ENCODE peak calls at places on chromosomes 11 and 22, in four cellular contexts. V is left lung, D is spleen, M is stomach. J is an unnamed sample.

GRCh38 chr22:17314472-17314871 is 54.8 kb upstream of the CECR2 start:
- DNase-seq in D (no peak), V (no peak), M (peak), J (no peak)

GRCh38 chr11:114243461-114244372 is 52.5 kb upstream of the NNMT start:
- DNase-seq in D (no peak), V (no peak), M (no peak), J (no peak)

GRCh38 chr11:2664331-2664730 is 35.5 kb downstream of the KCNQ1OT1 start:
- DNase-seq in M (peak), D (no peak), V (peak), J (no peak)

GRCh38 chr11:59706518-59707285 is 6.9 kb downstream of the OR10V1 start:
- DNase-seq in D (no peak), V (no peak), M (peak), J (peak)

GRCh38 chr11:121460941-121461514 is 8.3 kb upstream of the SORL1-AS1 start:
- DNase-seq in D (no peak), M (no peak), V (no peak), J (no peak)

GRCh38 chr22:31836010-31836409 is 82.2 kb downstream of the DEPDC5 start:
- DNase-seq in D (no peak), M (no peak), V (no peak), J (no peak)

GRCh38 chr11:84358034-84358433 is 1071.9 kb upstream of the CCDC90B start:
- DNase-seq in M (no peak), V (no peak), D (no peak), J (no peak)

GRCh38 chr11:70141490-70142014 is 61.5 kb upstream of the FADD start:
- DNase-seq in D (no peak), V (peak), M (no peak), J (no peak)

GRCh38 chr22:17213976-17214375 is 5.3 kb downstream of the ADA2 start:
- DNase-seq in M (peak), D (no peak), V (peak), J (peak)

GRCh38 chr11:134252539-134253188 is 488 bp downstream of the THYN1 start:
- DNase-seq in M (no peak), V (no peak), D (peak), J (peak)

GRCh38 chr11:85663080-85663729 is 1.7 kb downstream of the CREBZF start:
- DNase-seq in M (no peak), V (no peak), D (no peak), J (no peak)

GRCh38 chr11:62726156-62727006 is 876 bp downstream of the HNRNPUL2 start:
- DNase-seq in M (no peak), D (no peak), V (no peak), J (no peak)

GRCh38 chr11:113806403-113806802 is 26.8 kb downstream of the CLDN25 start:
- DNase-seq in D (no peak), V (no peak), M (no peak), J (peak)

GRCh38 chr11:2775083-2775625 is 75.4 kb upstream of the KCNQ1OT1 start:
- DNase-seq in V (peak), M (peak), D (peak), J (no peak)

GRCh38 chr11:116073854-116074837 is 569.9 kb upstream of the CADM1 start:
- DNase-seq in D (no peak), V (no peak), M (no peak), J (peak)

GRCh38 chr11:79507726-79508125 is 66.9 kb upstream of the TENM4 start:
- DNase-seq in V (no peak), D (no peak), M (no peak), J (no peak)

GRCh38 chr22:21624120-21624879 is 5.5 kb downstream of the YDJC start:
- DNase-seq in V (peak), D (no peak), M (no peak), J (peak)

GRCh38 chr11:122209619-122210377 is 93.8 kb upstream of the BLID start:
- DNase-seq in M (no peak), V (no peak), D (no peak), J (peak)

GRCh38 chr22:47218671-47219070 is 456.2 kb downstream of the TBC1D22A start:
- DNase-seq in V (no peak), M (peak), D (peak), J (no peak)

GRCh38 chr11:103862827-103863213 is 173.6 kb upstream of the DDI1 start:
- DNase-seq in M (no peak), D (no peak), V (no peak), J (no peak)

GRCh38 chr11:36091256-36091811 is 147.5 kb downstream of the LDLRAD3 start:
- DNase-seq in D (no peak), V (no peak), M (no peak), J (no peak)

GRCh38 chr11:15074206-15075161 is 1.1 kb downstream of the CALCB start:
- DNase-seq in M (peak), D (peak), V (peak), J (peak)

GRCh38 chr11:12245549-12245986 is 131.8 kb upstream of the PARVA start:
- DNase-seq in V (no peak), D (no peak), M (peak), J (no peak)

GRCh38 chr11:61298663-61299244 is 3.6 kb upstream of the VWCE start:
- DNase-seq in V (no peak), D (peak), M (no peak), J (no peak)

GRCh38 chr11:38460901-38461300 is 1862.9 kb upstream of the RAG2 start:
- DNase-seq in D (no peak), V (no peak), M (peak), J (peak)

GRCh38 chr11:128766687-128767086 is 72.8 kb downstream of the FLI1 start:
- DNase-seq in M (no peak), V (no peak), D (no peak), J (no peak)

GRCh38 chr11:22343411-22344032 is 5.3 kb downstream of the SLC17A6 start:
- DNase-seq in D (no peak), M (no peak), V (no peak), J (no peak)

GRCh38 chr22:35477911-35478582 is 62.6 kb upstream of the RASD2 start:
- DNase-seq in M (no peak), D (no peak), V (no peak), J (peak)

DNA sequence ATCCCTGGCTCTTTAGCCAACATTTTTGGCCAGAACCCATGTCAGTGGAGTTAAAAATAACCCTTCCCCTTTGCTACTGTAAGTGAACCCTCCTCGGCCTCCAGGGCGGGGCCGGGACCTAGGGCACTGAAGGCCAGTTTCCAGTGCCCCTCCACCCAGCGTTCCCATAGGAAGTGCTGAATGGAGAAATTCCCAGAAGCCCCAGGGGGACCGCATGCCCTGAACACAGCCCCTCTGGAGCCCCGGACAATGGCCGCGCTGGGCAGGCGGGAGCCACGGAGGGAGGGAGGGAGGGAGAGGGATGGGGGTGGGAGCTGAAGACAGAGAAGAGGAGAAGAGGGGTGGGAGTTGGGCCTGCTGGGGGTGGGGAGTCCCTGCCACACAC is 11.1 kb downstream of the PDGFB start:
- DNase-seq in M (no peak), D (no peak), V (peak), J (no peak)
- H3K4me3 ChIP-seq in M (no peak), D (no peak), V (no peak), J (no peak)

GRCh38 chr11:34189191-34189590 is 83.8 kb downstream of the NAT10 start:
- DNase-seq in D (no peak), M (no peak), V (no peak), J (no peak)

GRCh38 chr11:34194576-34195335 is 89.3 kb downstream of the NAT10 start:
- DNase-seq in M (no peak), V (no peak), D (no peak), J (peak)

GRCh38 chr11:34190192-34191139 is 85.0 kb downstream of the NAT10 start:
- DNase-seq in D (no peak), M (no peak), V (no peak), J (no peak)

GRCh38 chr11:34192481-34193401 is 87.3 kb downstream of the NAT10 start:
- DNase-seq in M (peak), D (no peak), V (no peak), J (peak)

GRCh38 chr11:34191592-34191991 is 86.2 kb downstream of the NAT10 start:
- DNase-seq in V (no peak), M (no peak), D (no peak), J (no peak)
- TF ChIP-seq CTCF in V (no peak), M (no peak), D (no peak), J (no peak)

GRCh38 chr11:111417766-111418435 is 38.8 kb upstream of the POU2AF1 start:
- DNase-seq in M (no peak), D (peak), V (no peak), J (no peak)

GRCh38 chr11:111417011-111417765 is 38.1 kb upstream of the POU2AF1 start:
- DNase-seq in V (no peak), D (peak), M (no peak), J (no peak)

GRCh38 chr11:111419641-111420327 is 40.7 kb upstream of the POU2AF1 start:
- DNase-seq in D (peak), M (peak), V (no peak), J (no peak)

GRCh38 chr11:111418436-111418787 is 39.3 kb upstream of the POU2AF1 start:
- DNase-seq in V (no peak), M (no peak), D (no peak), J (no peak)

DNA sequence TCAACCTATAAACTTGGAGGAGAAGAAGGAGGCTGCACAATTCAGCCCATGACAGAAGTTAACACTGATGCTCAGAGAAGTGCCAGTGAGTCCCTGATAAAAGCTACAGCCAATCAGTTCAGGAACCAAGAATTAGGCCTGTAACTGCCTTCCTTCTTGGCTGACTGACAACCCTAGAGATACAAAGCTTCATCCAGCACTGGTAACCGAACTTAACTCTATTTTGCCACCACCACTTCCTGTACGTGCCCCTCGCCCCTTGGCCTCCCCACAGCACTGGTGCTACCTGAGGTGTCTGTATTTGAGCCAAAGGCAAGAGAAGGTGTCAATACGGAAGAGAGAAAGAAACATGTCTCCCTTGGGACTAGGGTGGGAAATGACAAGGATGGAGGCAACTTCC is 40.1 kb upstream of the POU2AF1 start:
- DNase-seq in D (no peak), V (no peak), M (no peak), J (no peak)
- H3K27ac ChIP-seq in D (peak), V (no peak), M (no peak), J (no peak)

DNA sequence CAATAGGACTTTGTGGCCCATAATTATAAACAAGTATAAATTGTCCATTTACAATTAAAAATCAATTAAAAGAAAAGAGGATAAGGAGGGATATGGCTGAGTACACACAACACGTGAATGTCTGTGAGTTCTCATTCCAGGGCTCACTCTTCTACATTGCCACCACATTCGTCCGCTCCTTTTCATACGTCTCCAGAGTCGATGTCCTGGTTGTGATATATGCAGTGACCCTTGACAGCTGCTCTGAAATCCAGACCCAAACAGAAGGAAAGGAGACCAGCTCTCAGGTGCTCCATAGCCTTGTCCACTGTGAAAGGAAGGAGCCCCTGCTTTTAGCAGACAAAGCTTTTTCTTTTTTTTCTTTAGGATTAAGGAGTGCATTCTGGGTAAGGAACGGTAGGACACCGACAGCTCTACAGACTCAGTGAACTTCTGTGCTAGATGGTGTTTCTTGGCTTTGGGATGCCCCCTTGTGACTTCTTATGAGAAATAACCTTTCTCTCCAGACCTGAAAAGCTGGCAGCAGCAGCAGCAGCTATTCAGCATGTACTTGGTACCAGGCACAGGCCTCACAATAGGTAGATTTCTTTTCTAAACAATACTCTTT is 19.7 kb upstream of the DNAJB13 start:
- DNase-seq in D (no peak), M (peak), V (no peak), J (peak)
- H3K4me3 ChIP-seq in D (no peak), M (no peak), V (no peak), J (no peak)

DNA sequence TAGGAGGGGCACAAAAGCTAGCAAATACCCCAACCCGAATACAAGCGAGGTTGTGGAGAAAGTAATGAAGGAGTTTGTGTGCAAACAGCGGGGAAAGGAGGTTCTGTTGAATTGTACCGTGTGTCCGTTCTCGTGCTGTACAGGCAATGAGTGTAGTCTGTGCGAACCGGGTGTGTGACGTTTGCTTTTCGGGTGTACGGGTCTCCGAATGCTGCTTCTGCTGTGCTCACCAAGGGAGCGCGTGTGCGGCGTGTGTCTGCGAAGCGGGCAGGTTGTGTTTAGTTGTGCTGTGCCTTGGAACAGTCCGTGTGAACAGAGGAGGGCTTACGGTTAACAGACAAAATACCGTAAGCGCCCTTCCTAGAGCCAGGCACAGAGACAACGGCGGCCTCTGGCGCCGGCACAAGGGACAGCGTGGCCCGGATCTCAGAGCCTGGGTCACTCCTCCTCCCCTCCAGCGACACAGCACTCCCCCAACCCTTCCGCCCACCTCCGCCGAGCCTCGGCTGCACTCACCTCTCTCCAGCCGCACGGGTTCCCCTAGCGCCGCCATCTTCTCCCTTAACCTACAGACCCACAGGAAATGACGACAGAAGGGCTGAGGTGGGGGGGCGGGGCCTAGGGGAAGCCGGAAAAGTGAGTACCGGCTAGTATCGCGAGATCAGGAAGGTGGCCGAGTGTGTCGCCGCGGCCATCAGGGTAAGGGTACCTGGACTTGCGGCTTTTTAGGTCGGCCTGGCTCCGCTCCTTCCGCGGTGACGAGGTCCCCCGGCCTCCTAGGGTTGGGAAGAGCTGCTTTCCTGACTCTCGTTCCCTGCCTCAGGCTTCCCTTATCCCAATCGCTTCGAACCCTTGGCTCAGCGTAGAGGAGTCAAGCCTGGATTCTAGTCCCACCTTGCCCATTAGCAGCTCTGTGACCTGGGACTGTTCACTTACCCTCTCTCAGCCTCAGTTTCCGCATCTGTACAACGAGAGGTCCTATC is at the start of gene LIN7C:
- DNase-seq in V (peak), M (peak), D (peak), J (peak)
- TF ChIP-seq CTCF in V (no peak), M (no peak), D (peak), J (no peak)

GRCh38 chr11:76186776-76187279 is 19.5 kb downstream of the WNT11 start:
- DNase-seq in D (no peak), V (no peak), M (peak), J (no peak)

GRCh38 chr11:76184551-76184993 is 21.7 kb downstream of the WNT11 start:
- DNase-seq in V (no peak), D (no peak), M (no peak), J (no peak)

GRCh38 chr11:76188873-76189272 is 17.4 kb downstream of the WNT11 start:
- DNase-seq in V (no peak), M (no peak), D (no peak), J (no peak)

GRCh38 chr11:76185511-76185910 is 20.8 kb downstream of the WNT11 start:
- DNase-seq in V (no peak), M (no peak), D (no peak), J (no peak)

GRCh38 chr11:76185931-76186401 is 20.3 kb downstream of the WNT11 start:
- DNase-seq in V (no peak), D (no peak), M (no peak), J (peak)
- H3K27ac ChIP-seq in V (peak), D (peak), M (no peak), J (peak)

GRCh38 chr11:72735495-72736027 is 16.6 kb downstream of the ARAP1 start:
- DNase-seq in M (no peak), D (peak), V (peak), J (peak)

GRCh38 chr11:72738199-72739141 is 13.7 kb downstream of the ARAP1 start:
- DNase-seq in M (peak), V (peak), D (peak), J (no peak)

GRCh38 chr11:72736452-72737069 is 15.6 kb downstream of the ARAP1 start:
- DNase-seq in M (no peak), V (peak), D (peak), J (no peak)

GRCh38 chr11:72739240-72740059 is 12.8 kb downstream of the ARAP1 start:
- DNase-seq in M (no peak), V (peak), D (peak), J (no peak)

GRCh38 chr11:72737341-72737740 is 14.9 kb downstream of the ARAP1 start:
- DNase-seq in V (no peak), M (no peak), D (no peak), J (no peak)
- H3K4me3 ChIP-seq in V (no peak), M (peak), D (no peak), J (no peak)

J was measured in cardiac muscle cell.